ENCODE peak calls at places on chromosomes 6 and 20, in five cellular contexts. B, Q, E, T and W are unnamed samples. For H3K9me3 and H3K4me1, the result is how much of the 10 kb centered on the place peaks cover.

GRCh38 chr6:124203812-124204167 is 400.1 kb downstream of the NKAIN2 start:
- DNase-seq in B (no peak), Q (no peak), E (no peak), T (no peak), W (no peak)

GRCh38 chr6:167652701-167653095 is 174.0 kb upstream of the AFDN start:
- DNase-seq in B (no peak), Q (no peak), E (no peak), T (no peak), W (no peak)

GRCh38 chr20:41482647-41483552 is 116.3 kb upstream of the EMILIN3 start:
- DNase-seq in B (no peak), Q (no peak), E (no peak), T (no peak), W (no peak)

GRCh38 chr6:154297711-154298110 is 58.9 kb downstream of the IPCEF1 start:
- DNase-seq in B (no peak), Q (no peak), E (no peak), T (no peak), W (no peak)

GRCh38 chr20:62148908-62149314 is 5.3 kb downstream of the SS18L1 start:
- DNase-seq in B (no peak), Q (no peak), E (no peak), T (no peak), W (no peak)

GRCh38 chr20:52972190-52972937 is at the start of gene TSHZ2:
- DNase-seq in B (no peak), Q (no peak), E (peak), T (peak), W (no peak)

GRCh38 chr20:1569417-1569861 is 11.9 kb upstream of the SIRPD start:
- DNase-seq in B (no peak), Q (no peak), E (no peak), T (no peak), W (no peak)

GRCh38 chr6:140744648-140745320 is 1370.3 kb upstream of the CITED2 start:
- DNase-seq in B (no peak), Q (no peak), E (no peak), T (no peak), W (no peak)

GRCh38 chr6:125229080-125229479 is 72.7 kb downstream of the HDDC2 start:
- DNase-seq in B (no peak), Q (no peak), E (no peak), T (no peak), W (no peak)

GRCh38 chr6:17220040-17220439 is 61.1 kb upstream of the RBM24 start:
- DNase-seq in B (no peak), Q (no peak), E (no peak), T (no peak), W (no peak)

GRCh38 chr6:46217671-46218131 is 46.9 kb upstream of the ENPP5 start:
- DNase-seq in B (peak), Q (no peak), E (no peak), T (no peak), W (peak)

GRCh38 chr6:110049696-110050465 is 71.8 kb downstream of the GPR6 start:
- DNase-seq in B (no peak), Q (no peak), E (no peak), T (no peak), W (no peak)

GRCh38 chr6:138572200-138572875 is 73.0 kb upstream of the NHSL1 start:
- DNase-seq in B (peak), Q (no peak), E (peak), T (peak), W (peak)

GRCh38 chr20:58691773-58692578 is 624 bp upstream of the NPEPL1 start:
- DNase-seq in B (peak), Q (no peak), E (peak), T (peak), W (peak)

GRCh38 chr6:140956567-140957306 is 1176.0 kb upstream of the GJE1 start:
- DNase-seq in B (no peak), Q (no peak), E (no peak), T (no peak), W (no peak)

GRCh38 chr20:62219101-62219991 is 732 bp downstream of the HRH3 start:
- DNase-seq in B (no peak), Q (no peak), E (no peak), T (no peak), W (no peak)

GRCh38 chr6:163288915-163289314 is 125.6 kb upstream of the QKI start:
- DNase-seq in B (no peak), Q (no peak), E (no peak), T (no peak), W (no peak)

GRCh38 chr6:154513601-154514320 is 3.3 kb upstream of the CNKSR3 start:
- DNase-seq in B (no peak), Q (no peak), E (no peak), T (no peak), W (no peak)

GRCh38 chr20:35618372-35619131 is 2.9 kb downstream of the SPAG4 start:
- DNase-seq in B (no peak), Q (no peak), E (no peak), T (peak), W (peak)

GRCh38 chr20:51860015-51860882 is 57.9 kb upstream of the SALL4 start:
- DNase-seq in B (no peak), Q (no peak), E (no peak), T (no peak), W (no peak)

GRCh38 chr6:10141756-10142443 is 273.0 kb downstream of the TFAP2A start:
- DNase-seq in B (no peak), Q (no peak), E (no peak), T (no peak), W (no peak)

GRCh38 chr6:10146723-10147451 is 268.0 kb downstream of the TFAP2A start:
- DNase-seq in B (no peak), Q (no peak), E (no peak), T (no peak), W (no peak)

GRCh38 chr6:10140824-10141223 is 274.1 kb downstream of the TFAP2A start:
- DNase-seq in B (no peak), Q (no peak), E (no peak), T (no peak), W (no peak)

GRCh38 chr6:10140121-10140520 is 274.8 kb downstream of the TFAP2A start:
- DNase-seq in B (no peak), Q (no peak), E (no peak), T (no peak), W (no peak)

DNA sequence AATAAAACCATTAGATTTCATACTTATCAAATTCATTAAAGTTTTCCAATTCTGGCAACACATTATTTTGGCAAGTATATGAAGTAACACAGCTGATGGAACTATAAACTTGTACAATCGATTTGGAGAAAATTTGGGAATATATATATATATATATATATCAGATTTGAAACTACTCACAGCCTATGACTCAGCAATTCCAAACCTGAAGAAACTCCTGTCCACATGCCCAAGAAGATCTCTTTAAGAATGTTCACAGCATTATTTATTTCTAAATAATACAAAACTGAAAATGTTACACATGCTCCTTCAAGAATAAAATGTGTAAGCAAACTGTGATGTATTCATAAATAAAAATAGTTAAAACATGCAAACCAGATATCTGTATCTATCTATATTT is 270.1 kb downstream of the TFAP2A start:
- DNase-seq in B (no peak), Q (no peak), E (no peak), T (no peak), W (no peak)
- H3K27ac ChIP-seq in B (no peak), Q (no peak), E (no peak), T (no peak), W (no peak)

GRCh38 chr6:91055959-91056358 is 469.1 kb upstream of the MAP3K7 start:
- DNase-seq in B (no peak), Q (no peak), E (no peak), T (no peak), W (no peak)
- H3K9me3 ChIP-seq in B (under half), Q (under half), E (under half), T (under half), W (under half)

GRCh38 chr20:36860339-36860738 is 15.6 kb upstream of the TLDC2 start:
- DNase-seq in B (no peak), Q (no peak), E (no peak), T (no peak), W (no peak)
- H3K4me1 ChIP-seq in B (under half), Q (under half), E (under half), T (under half), W (half or more)

GRCh38 chr6:5083813-5084191 is 1.3 kb upstream of the PPP1R3G start:
- DNase-seq in B (no peak), Q (no peak), E (no peak), T (no peak), W (no peak)

GRCh38 chr6:5085638-5086293 is 625 bp downstream of the PPP1R3G start:
- DNase-seq in B (no peak), Q (no peak), E (no peak), T (peak), W (no peak)

GRCh38 chr6:5084192-5084786 is 852 bp upstream of the PPP1R3G start:
- DNase-seq in B (no peak), Q (no peak), E (no peak), T (peak), W (no peak)

GRCh38 chr6:5086294-5086890 is 1.3 kb downstream of the PPP1R3G start:
- DNase-seq in B (no peak), Q (no peak), E (no peak), T (no peak), W (no peak)

DNA sequence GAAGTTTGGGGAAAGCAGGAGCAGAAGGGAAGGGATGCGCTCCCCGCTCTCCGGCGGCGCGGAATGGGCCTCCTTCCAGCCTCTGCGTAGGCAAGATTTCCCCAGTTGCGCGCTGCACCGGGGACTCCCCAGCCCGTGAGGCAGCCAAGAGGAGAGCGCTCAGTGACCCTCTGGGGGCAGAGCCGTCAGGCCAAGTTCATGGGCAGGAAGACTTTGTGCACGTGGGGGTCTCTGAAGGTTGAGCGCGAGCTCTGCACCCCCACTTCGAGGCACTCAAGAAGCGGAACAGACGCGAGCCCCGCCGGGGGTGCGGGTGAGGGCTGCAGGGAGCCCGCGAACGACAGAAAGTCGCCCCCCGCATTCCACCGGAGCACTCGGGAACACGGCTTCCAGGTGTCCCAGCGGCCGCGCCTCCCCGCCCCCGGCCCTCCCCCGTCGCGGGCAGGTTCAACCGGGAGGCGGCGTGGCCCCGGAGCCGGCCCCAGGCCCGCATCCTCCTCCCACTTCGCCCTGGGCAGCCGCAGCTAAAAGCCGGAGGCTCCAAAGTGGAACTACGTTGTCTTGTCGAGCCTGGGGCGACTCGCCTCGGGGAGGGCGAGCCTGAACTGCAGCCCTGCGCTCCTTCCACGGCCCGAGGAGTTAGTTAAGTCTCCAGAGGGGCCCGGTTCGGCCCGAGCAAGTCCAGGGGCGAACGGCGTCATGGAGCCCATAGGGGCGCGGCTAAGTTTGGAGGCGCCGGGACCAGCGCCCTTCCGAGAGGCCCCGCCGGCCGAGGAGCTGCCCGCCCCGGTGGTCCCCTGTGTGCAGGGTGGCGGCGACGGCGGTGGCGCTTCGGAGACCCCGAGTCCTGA is at the start of gene PPP1R3G:
- DNase-seq in B (no peak), Q (no peak), E (no peak), T (peak), W (no peak)
- H3K27ac ChIP-seq in B (peak), Q (no peak), E (peak), T (peak), W (peak)

GRCh38 chr6:25842526-25842925 is 10.7 kb upstream of the SLC17A1 start:
- DNase-seq in B (no peak), Q (no peak), E (no peak), T (no peak), W (no peak)

DNA sequence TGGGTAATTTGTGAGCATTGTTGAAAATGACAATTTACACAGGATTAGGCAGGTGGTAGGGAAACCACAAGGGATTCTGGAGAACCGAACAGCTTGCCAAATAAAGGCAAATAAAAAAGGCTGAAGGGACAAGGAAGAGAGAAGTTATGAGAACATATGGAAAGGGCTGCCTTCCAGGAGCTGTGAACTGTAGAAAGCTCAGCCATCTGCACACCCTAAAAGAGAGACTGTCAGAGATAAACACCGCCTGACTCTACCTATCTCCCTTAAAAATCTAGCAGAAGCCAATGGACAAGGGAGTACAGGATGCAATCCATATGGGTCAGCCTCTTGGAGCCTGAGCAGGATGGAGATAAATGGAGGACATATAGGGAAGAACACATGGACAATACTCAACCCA is 12.7 kb upstream of the SLC17A1 start:
- DNase-seq in B (no peak), Q (no peak), E (no peak), T (no peak), W (no peak)
- H3K9me3 ChIP-seq in B (under half), Q (under half), E (under half), T (under half), W (under half)

GRCh38 chr6:33201935-33202334 is 1.3 kb downstream of the SLC39A7 start:
- DNase-seq in B (peak), Q (no peak), E (no peak), T (no peak), W (no peak)
- H3K4me1 ChIP-seq in B (under half), Q (under half), E (under half), T (under half), W (under half)

GRCh38 chr6:34663371-34663770 is 33.2 kb downstream of the ILRUN start:
- DNase-seq in B (no peak), Q (no peak), E (no peak), T (no peak), W (no peak)

GRCh38 chr6:34663887-34664269 is 32.7 kb downstream of the ILRUN start:
- DNase-seq in B (no peak), Q (no peak), E (no peak), T (no peak), W (no peak)

GRCh38 chr6:34664270-34664971 is 32.1 kb downstream of the ILRUN start:
- DNase-seq in B (no peak), Q (no peak), E (no peak), T (no peak), W (no peak)

GRCh38 chr6:34667481-34668238 is 28.9 kb downstream of the ILRUN start:
- DNase-seq in B (no peak), Q (no peak), E (no peak), T (no peak), W (no peak)

DNA sequence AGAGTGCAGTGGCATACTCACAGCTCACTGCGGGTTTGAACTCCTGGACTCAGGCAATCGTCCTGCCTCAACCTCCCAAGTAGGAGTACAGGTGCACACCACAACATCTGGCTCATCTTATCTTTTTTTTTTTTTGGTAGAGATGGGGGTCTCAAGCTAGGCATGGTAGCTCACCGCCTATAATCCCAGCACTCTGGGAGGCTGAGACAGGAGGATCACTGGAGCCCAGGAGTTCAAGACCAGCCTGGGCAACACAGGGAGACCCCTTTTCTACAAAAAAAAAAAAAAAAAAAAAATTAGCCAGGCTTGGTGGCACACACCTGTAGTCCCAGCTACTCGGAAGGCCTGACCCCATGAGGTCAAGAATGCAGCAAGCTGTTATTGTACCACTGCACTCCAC is 31.5 kb downstream of the ILRUN start:
- DNase-seq in B (no peak), Q (no peak), E (no peak), T (no peak), W (no peak)
- H3K27ac ChIP-seq in B (peak), Q (peak), E (no peak), T (peak), W (peak)

GRCh38 chr6:30282522-30282921 is 44.2 kb upstream of the TRIM39 start:
- DNase-seq in B (no peak), Q (no peak), E (no peak), T (no peak), W (no peak)

GRCh38 chr6:30283761-30284160 is 43.0 kb upstream of the TRIM39 start:
- DNase-seq in B (no peak), Q (no peak), E (no peak), T (no peak), W (no peak)

DNA sequence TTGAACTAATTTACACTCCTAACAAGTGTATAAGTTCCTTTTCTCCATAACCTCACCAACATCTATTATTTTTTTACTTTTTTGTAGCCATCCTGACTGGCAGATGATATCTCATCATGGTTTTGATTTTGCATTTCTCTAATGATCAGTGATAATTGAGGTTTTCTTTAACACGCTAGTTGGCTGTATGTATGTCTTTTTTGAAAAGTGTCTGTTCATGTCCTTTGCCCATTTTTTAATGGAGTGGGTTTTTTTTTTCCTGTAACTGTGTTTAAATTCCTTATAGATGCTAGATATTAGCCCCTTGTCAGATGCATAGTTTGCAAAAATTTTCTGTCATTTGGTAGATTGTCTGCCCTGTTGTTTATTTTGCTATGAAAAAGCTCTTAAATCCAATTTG is 39.6 kb upstream of the TRIM39 start:
- DNase-seq in B (no peak), Q (no peak), E (no peak), T (no peak), W (no peak)
- H3K9me3 ChIP-seq in B (half or more), Q (under half), E (under half), T (under half), W (under half)

GRCh38 chr6:44167567-44167966 is 8.9 kb downstream of the CAPN11 start:
- DNase-seq in B (no peak), Q (no peak), E (no peak), T (no peak), W (no peak)
- H3K4me1 ChIP-seq in B (under half), Q (under half), E (under half), T (under half), W (under half)

DNA sequence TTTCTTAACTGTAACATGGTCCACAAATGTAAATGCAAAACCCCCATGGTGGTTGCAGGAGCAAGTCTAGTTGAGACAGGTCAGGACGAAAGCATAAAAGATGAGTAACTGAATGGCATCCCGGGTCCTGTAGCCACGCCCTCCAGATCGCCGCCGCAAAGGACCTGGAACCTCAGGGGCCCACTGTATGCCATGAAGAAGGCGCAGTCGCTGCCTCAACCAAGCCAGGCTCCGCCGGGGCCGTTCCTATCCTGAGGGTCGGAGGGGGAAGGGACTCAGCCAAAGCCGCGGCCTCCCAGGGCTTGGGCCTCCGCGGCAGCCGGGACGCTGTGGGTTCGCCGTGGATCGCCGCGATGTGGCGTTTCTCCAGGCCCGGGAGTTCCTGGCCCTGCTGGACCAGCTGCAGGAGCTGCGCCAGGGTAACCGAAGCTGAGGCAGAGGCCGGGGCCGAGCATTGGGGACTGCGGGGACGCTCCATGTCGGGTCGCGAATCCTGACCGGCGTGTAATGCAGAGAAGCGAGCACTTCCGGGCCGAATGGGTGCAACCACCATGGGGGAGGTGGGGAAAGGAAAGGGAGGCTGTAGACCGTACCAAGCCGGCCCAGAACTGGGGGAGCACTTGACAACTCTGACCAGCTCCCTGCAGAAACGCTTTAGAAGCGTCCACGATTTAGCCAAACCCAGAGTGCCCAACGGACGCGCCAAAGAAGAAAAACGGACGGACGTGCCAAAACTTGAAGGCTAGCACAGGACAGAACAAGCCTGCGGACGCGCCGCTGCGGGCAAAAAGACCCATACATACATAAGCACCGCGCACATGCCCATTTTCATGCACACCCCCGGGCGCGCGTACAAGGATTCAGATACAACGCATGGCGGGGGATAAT is 11.1 kb downstream of the RPL7L1 start:
- DNase-seq in B (peak), Q (peak), E (peak), T (peak), W (peak)
- H3K27ac ChIP-seq in B (peak), Q (peak), E (peak), T (peak), W (peak)